ENCODE peak calls at places on chromosomes 2 and 18, in four cellular contexts. C is HCT116, D is MM.1S, S is Karpas-422. U is an unnamed sample. For H3K9me2, the result is how much of the 10 kb centered on the place peaks cover.

GRCh38 chr18:76721207-76721996 is 101.0 kb upstream of the ZNF236 start:
- DNase-seq in C (no peak), D (no peak), S (no peak), U (no peak)

GRCh38 chr2:231190531-231191197 is 7.8 kb upstream of the ARMC9 start:
- DNase-seq in C (no peak), D (no peak), S (no peak), U (peak)

GRCh38 chr2:25279091-25279651 is 62.6 kb downstream of the DNMT3A start:
- DNase-seq in C (no peak), D (no peak), S (peak), U (peak)

GRCh38 chr2:33437297-33437696 is 39.2 kb upstream of the RASGRP3 start:
- DNase-seq in C (no peak), D (no peak), S (no peak), U (peak)

GRCh38 chr18:36203360-36203895 is 16.1 kb downstream of the MOCOS start:
- DNase-seq in C (no peak), D (no peak), S (no peak), U (no peak)

GRCh38 chr2:205656426-205656795 is 25.9 kb upstream of the NRP2 start:
- DNase-seq in C (no peak), D (no peak), S (no peak), U (no peak)

GRCh38 chr2:38128653-38129052 is 52.7 kb upstream of the CYP1B1 start:
- DNase-seq in C (no peak), D (no peak), S (peak), U (peak)

GRCh38 chr18:6757966-6758365 is 28.4 kb downstream of the ARHGAP28 start:
- DNase-seq in C (no peak), D (no peak), S (no peak), U (no peak)

GRCh38 chr2:11899264-11899818 is 152.9 kb downstream of the LPIN1 start:
- DNase-seq in C (no peak), D (no peak), S (no peak), U (peak)

GRCh38 chr2:156189584-156189983 is 142.9 kb downstream of the NR4A2 start:
- DNase-seq in C (no peak), D (no peak), S (no peak), U (no peak)

GRCh38 chr2:209845666-209846065 is 74.0 kb downstream of the UNC80 start:
- DNase-seq in C (no peak), D (no peak), S (no peak), U (no peak)

GRCh38 chr2:3535794-3536681 is 16.7 kb upstream of the ADI1 start:
- DNase-seq in C (peak), D (no peak), S (no peak), U (peak)

GRCh38 chr2:136118819-136119716 is 1.1 kb upstream of the CXCR4 start:
- DNase-seq in C (no peak), D (peak), S (no peak), U (no peak)

GRCh38 chr2:9897796-9898195 is 53.7 kb upstream of the GRHL1 start:
- DNase-seq in C (no peak), D (no peak), S (no peak), U (peak)

GRCh38 chr2:174892546-174892945 is 112.6 kb downstream of the CHN1 start:
- DNase-seq in C (no peak), D (no peak), S (no peak), U (no peak)

GRCh38 chr18:6741290-6741689 is 11.8 kb downstream of the ARHGAP28 start:
- DNase-seq in C (no peak), D (no peak), S (no peak), U (peak)

GRCh38 chr2:234963785-234964615 is 12.2 kb downstream of the SH3BP4 start:
- DNase-seq in C (peak), D (no peak), S (no peak), U (peak)

GRCh38 chr2:60989256-60989655 is 28.3 kb upstream of the PEX13 start:
- DNase-seq in C (no peak), D (no peak), S (no peak), U (peak)

GRCh38 chr18:69326094-69326493 is 74.6 kb upstream of the DOK6 start:
- DNase-seq in C (no peak), D (no peak), S (no peak), U (peak)

GRCh38 chr2:61272421-61273070 is 110.6 kb downstream of the C2orf74 start:
- DNase-seq in C (no peak), D (no peak), S (no peak), U (peak)

GRCh38 chr2:18167871-18168270 is 289.4 kb downstream of the KCNS3 start:
- DNase-seq in C (no peak), D (no peak), S (no peak), U (no peak)

GRCh38 chr2:119721462-119721861 is 38.3 kb upstream of the PTPN4 start:
- DNase-seq in C (no peak), D (no peak), S (no peak), U (no peak)

GRCh38 chr2:9552491-9553178 is 3.0 kb downstream of the ADAM17 start:
- DNase-seq in C (no peak), D (no peak), S (peak), U (peak)

GRCh38 chr18:28584726-28585125 is 407.8 kb upstream of the CDH2 start:
- DNase-seq in C (peak), D (no peak), S (no peak), U (peak)

GRCh38 chr2:63124209-63124608 is 73.6 kb downstream of the OTX1 start:
- DNase-seq in C (no peak), D (no peak), S (no peak), U (peak)

GRCh38 chr2:119523959-119524694 is at the start of gene SCTR:
- DNase-seq in C (no peak), D (no peak), S (no peak), U (no peak)

GRCh38 chr18:39742015-39742466 is 2176.4 kb upstream of the CELF4 start:
- DNase-seq in C (no peak), D (no peak), S (no peak), U (no peak)

GRCh38 chr18:51559198-51559901 is 361.9 kb upstream of the MEX3C start:
- DNase-seq in C (no peak), D (no peak), S (no peak), U (no peak)

GRCh38 chr2:71784734-71785549 is 331.6 kb downstream of the DYSF start:
- DNase-seq in C (peak), D (no peak), S (no peak), U (peak)

GRCh38 chr2:152497481-152498052 is 162.6 kb downstream of the FMNL2 start:
- DNase-seq in C (peak), D (no peak), S (no peak), U (no peak)

GRCh38 chr2:195331124-195331523 is 325.9 kb upstream of the SLC39A10 start:
- DNase-seq in C (no peak), D (no peak), S (no peak), U (no peak)

GRCh38 chr2:121479882-121480522 is 50.7 kb upstream of the RNU4ATAC start:
- DNase-seq in C (no peak), D (no peak), S (peak), U (peak)

GRCh38 chr2:217147751-217148318 is 288.0 kb upstream of the TNP1 start:
- DNase-seq in C (no peak), D (no peak), S (no peak), U (no peak)

GRCh38 chr18:37565138-37565984 is at the start of gene CELF4:
- DNase-seq in C (no peak), D (no peak), S (no peak), U (peak)

GRCh38 chr2:174465327-174465726 is 21.5 kb downstream of the GPR155 start:
- DNase-seq in C (no peak), D (no peak), S (no peak), U (peak)

GRCh38 chr2:198056836-198057235 is 252.4 kb downstream of the PLCL1 start:
- DNase-seq in C (no peak), D (no peak), S (no peak), U (no peak)

DNA sequence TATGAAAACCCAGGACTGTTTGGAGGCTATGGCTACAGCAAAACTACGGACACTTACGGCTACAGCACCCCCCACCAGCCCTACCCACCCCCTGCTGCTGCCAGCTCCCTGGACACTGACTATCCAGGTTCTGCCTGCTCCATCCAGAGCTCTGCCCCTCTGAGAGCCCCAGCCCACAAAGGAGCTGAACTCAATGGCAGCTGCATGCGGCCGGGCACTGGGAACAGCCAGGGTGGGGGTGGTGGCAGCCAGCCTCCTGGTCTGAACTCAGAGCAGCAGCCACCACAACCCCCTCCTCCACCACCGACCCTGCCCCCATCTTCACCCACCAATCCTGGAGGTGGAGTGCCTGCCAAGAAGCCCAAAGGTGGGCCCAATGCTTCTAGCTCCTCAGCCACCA is 12.1 kb downstream of the HOXD3 start:
- DNase-seq in C (no peak), D (no peak), S (no peak), U (no peak)
- H3K9ac ChIP-seq in C (no peak), D (no peak), S (no peak), U (no peak)

DNA sequence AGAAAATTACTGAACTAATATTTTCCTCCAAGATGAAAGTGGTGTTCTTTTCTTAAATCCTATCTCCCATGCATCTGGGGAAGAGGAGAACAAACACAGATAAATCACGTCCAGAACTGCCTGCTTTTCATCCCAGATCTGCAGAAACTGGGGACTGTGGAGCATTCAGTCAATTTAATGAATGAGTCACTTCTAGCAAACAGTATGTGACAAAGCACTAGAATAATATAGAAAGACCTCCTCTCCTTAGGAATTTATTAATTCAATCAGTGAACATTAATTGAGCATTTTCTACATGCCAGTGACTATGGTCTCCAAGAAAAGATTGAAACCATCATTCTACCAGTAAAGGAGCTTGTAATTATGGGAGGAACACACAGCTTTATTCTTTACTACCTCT is 693.4 kb upstream of the ID2 start:
- DNase-seq in C (no peak), D (no peak), S (no peak), U (no peak)
- H3K9me2 ChIP-seq in C (under half), D (under half), S (under half), U (under half)

DNA sequence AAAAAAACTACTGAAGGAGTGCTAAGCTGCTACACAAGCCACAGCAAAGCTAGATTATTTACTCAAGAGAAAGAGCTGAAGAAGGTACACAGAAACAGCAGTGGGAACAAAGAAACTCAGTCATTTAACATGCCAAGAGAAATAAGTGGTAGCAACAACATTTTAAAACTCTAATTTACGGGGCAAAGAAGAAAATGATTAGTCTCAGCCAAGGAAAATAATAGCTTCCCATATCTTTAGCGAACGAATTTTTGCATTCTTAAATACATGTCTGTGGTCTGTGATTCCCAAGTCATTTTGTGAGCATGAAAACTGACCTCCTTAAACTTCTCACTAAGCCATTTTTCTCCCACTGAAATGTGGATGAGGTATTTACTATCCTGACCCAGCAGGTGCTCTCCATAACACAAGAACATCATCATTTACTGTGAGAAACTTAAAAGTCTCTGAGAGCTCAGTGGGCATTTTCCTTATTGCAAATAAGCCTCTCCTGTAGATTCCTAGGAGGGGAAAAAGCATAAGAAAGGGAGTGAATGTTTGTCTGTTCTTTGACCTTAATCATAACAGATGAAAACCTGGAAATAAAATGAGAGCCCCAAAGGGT is 195.9 kb downstream of the PAX3 start:
- DNase-seq in C (no peak), D (no peak), S (no peak), U (no peak)
- H3K9ac ChIP-seq in C (no peak), D (no peak), S (no peak), U (no peak)

GRCh38 chr2:128638741-128639477 is 320.2 kb upstream of the HS6ST1 start:
- DNase-seq in C (no peak), D (no peak), S (no peak), U (peak)
- H3K9me2 ChIP-seq in C (under half), D (under half), S (under half), U (under half)

GRCh38 chr2:237691908-237692600 is 64.7 kb downstream of the LRRFIP1 start:
- DNase-seq in C (peak), D (peak), S (peak), U (peak)
- H3K9ac ChIP-seq in C (peak), D (peak), S (peak), U (peak)